ENCODE peak calls at places on chromosomes 12 and 14, in ten cellular contexts. I is transverse colon, R is body of pancreas, A is keratinocyte, W is thyroid gland, X is esophagus squamous epithelium, C is HepG2, K is heart left ventricle, M is lower lobe of right lung, Q is ovary. V is an unnamed sample. For H3K36me3, the result is how much of the 10 kb centered on the place peaks cover.

GRCh38 chr14:103561381-103562134 is 899 bp downstream of the BAG5 start:
- DNase-seq in Q (no peak), M (peak), C (peak), X (no peak), A (no peak), R (no peak), I (no peak), K (no peak), W (no peak), V (no peak)

GRCh38 chr14:29548948-29549370 is 378.7 kb downstream of the PRKD1 start:
- DNase-seq in I (no peak), R (peak), W (no peak), X (no peak), C (peak), K (no peak), A (peak), Q (no peak), M (no peak), V (no peak)

GRCh38 chr14:92663049-92663448 is 85.4 kb downstream of the LGMN start:
- DNase-seq in A (no peak), K (no peak), I (no peak), C (no peak), Q (no peak), M (no peak), W (no peak), X (no peak), R (no peak), V (no peak)

GRCh38 chr14:23525611-23526010 is 26.0 kb downstream of the ZFHX2 start:
- DNase-seq in W (no peak), A (no peak), X (no peak), I (no peak), K (no peak), Q (no peak), R (no peak), M (no peak), C (no peak), V (no peak)

GRCh38 chr12:1552978-1553471 is 41.4 kb downstream of the FBXL14 start:
- DNase-seq in W (no peak), Q (no peak), C (no peak), R (no peak), K (no peak), M (no peak), A (no peak), I (no peak), X (no peak), V (no peak)

GRCh38 chr14:30869525-30870150 is 4.7 kb upstream of the COCH start:
- DNase-seq in C (no peak), M (no peak), I (no peak), K (no peak), X (no peak), W (no peak), R (no peak), A (no peak), Q (no peak), V (no peak)

GRCh38 chr12:100555722-100556121 is 17.8 kb upstream of the GAS2L3 start:
- DNase-seq in X (no peak), C (peak), W (no peak), A (no peak), I (no peak), Q (no peak), K (no peak), M (no peak), R (peak), V (no peak)

GRCh38 chr14:100498068-100498467 is 89.1 kb downstream of the BEGAIN start:
- DNase-seq in M (no peak), R (no peak), W (no peak), Q (no peak), A (no peak), C (no peak), I (no peak), X (no peak), K (no peak), V (no peak)

GRCh38 chr12:69064734-69065413 is 131.9 kb upstream of the CPM start:
- DNase-seq in M (no peak), W (no peak), X (no peak), Q (no peak), I (no peak), C (no peak), A (no peak), K (no peak), R (no peak), V (no peak)

GRCh38 chr14:57317248-57317833 is 48.6 kb downstream of the AP5M1 start:
- DNase-seq in W (peak), Q (peak), K (peak), I (peak), M (peak), X (no peak), A (peak), C (peak), R (peak), V (peak)

GRCh38 chr14:64089920-64090319 is 204.3 kb downstream of the ESR2 start:
- DNase-seq in M (no peak), C (no peak), I (no peak), A (no peak), Q (no peak), W (no peak), X (no peak), K (no peak), R (no peak), V (no peak)

GRCh38 chr12:124637586-124637985 is 70.2 kb upstream of the NCOR2 start:
- DNase-seq in R (no peak), I (no peak), C (no peak), A (peak), W (no peak), M (no peak), K (no peak), Q (no peak), X (no peak), V (peak)

GRCh38 chr12:124640096-124640495 is 72.7 kb upstream of the NCOR2 start:
- DNase-seq in A (no peak), W (no peak), M (no peak), C (no peak), X (no peak), R (no peak), K (no peak), Q (no peak), I (no peak), V (no peak)

GRCh38 chr12:45989857-45990467 is 412 bp downstream of the SCAF11 start:
- DNase-seq in R (peak), M (peak), W (peak), X (no peak), Q (peak), K (peak), C (peak), A (no peak), I (peak), V (no peak)

GRCh38 chr12:33529810-33530209 is 90.2 kb upstream of the SYT10 start:
- DNase-seq in K (no peak), Q (no peak), X (no peak), M (no peak), R (no peak), C (no peak), A (no peak), I (no peak), W (no peak), V (no peak)

GRCh38 chr14:68569546-68569908 is 223.3 kb downstream of the ZFP36L1 start:
- DNase-seq in A (no peak), W (no peak), I (no peak), M (no peak), K (no peak), C (no peak), X (no peak), R (no peak), Q (no peak), V (no peak)

GRCh38 chr14:100890451-100890850 is 13.1 kb downstream of the RTL1 start:
- DNase-seq in M (peak), K (no peak), Q (no peak), R (no peak), W (no peak), C (no peak), A (no peak), X (no peak), I (no peak), V (peak)

GRCh38 chr12:79624378-79624777 is 66.4 kb downstream of the PAWR start:
- DNase-seq in A (no peak), K (no peak), M (no peak), W (no peak), C (no peak), X (no peak), Q (no peak), I (no peak), R (no peak), V (no peak)

GRCh38 chr12:14010989-14011388 is 29.6 kb upstream of the GRIN2B start:
- DNase-seq in W (no peak), R (no peak), Q (no peak), I (no peak), X (no peak), K (no peak), A (no peak), M (no peak), C (no peak), V (no peak)

GRCh38 chr12:64998327-64999156 is 122.6 kb downstream of the WIF1 start:
- DNase-seq in Q (no peak), A (no peak), M (no peak), I (no peak), R (peak), W (no peak), K (no peak), C (peak), X (no peak), V (no peak)

DNA sequence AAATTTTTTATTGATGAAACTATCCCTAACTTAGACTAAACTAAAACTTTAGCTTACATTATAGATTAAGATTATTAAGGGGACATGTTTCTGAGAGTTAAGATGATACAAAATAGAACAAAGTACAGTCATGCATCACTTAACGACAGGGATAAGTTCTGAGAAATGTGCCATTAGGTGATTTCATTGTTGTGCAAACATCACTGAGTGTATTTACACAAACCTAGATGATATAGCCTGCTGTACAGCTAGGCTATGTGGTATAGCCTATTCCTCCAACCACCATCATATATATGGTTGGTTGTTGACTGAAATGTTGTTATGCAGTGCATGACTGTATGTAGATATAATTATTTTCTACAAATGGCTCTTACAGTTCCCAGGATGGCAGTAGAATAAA is 46.5 kb downstream of the ATP6V1D start:
- DNase-seq in W (no peak), R (no peak), M (no peak), I (no peak), K (no peak), Q (no peak), X (no peak), C (peak), A (no peak), V (no peak)
- H3K36me3 ChIP-seq in W (under half), R (under half), M (half or more), I (under half), K (under half), Q (under half), X (under half), C (under half), A (under half), V (under half)

GRCh38 chr14:26163761-26164160 is 434.1 kb downstream of the NOVA1 start:
- DNase-seq in K (no peak), I (no peak), W (no peak), C (peak), M (no peak), R (no peak), A (no peak), Q (no peak), X (no peak), V (no peak)
- TF ChIP-seq CTCF in K (no peak), I (peak), W (no peak), C (peak), M (no peak), R (peak), A (peak), Q (no peak), X (no peak), V (peak)

GRCh38 chr12:3881208-3881980 is 8.2 kb upstream of the PARP11 start:
- DNase-seq in W (no peak), I (no peak), C (no peak), Q (no peak), K (no peak), R (no peak), A (no peak), M (no peak), X (no peak), V (no peak)
- H3K27ac ChIP-seq in W (no peak), I (no peak), C (no peak), Q (no peak), K (no peak), R (no peak), A (no peak), M (no peak), X (no peak), V (no peak)

DNA sequence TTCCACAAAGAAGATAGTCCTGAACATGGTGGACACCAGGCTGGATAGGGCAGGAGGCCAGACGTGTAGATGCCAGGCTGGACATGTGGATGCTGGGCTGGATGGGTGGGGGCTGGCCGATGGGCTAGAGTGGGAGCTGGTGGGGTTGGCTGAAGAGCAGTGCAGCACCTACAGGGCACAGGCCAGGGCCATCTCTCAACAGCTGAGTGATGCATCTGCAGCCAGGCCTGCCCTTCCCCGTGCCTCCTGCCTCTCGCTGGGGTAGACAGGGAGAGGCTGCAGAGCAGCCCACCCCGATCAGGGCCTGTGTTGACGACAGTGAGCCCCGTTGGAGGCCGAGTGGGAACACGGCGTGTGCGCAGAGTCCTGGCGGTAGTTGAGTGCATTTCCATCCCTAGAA is 39.3 kb downstream of the EP400 start:
- DNase-seq in A (no peak), X (no peak), M (no peak), I (no peak), Q (no peak), W (no peak), R (no peak), C (no peak), K (no peak), V (no peak)
- H3K36me3 ChIP-seq in A (under half), X (under half), M (half or more), I (under half), Q (under half), W (half or more), R (under half), C (half or more), K (under half), V (under half)

DNA sequence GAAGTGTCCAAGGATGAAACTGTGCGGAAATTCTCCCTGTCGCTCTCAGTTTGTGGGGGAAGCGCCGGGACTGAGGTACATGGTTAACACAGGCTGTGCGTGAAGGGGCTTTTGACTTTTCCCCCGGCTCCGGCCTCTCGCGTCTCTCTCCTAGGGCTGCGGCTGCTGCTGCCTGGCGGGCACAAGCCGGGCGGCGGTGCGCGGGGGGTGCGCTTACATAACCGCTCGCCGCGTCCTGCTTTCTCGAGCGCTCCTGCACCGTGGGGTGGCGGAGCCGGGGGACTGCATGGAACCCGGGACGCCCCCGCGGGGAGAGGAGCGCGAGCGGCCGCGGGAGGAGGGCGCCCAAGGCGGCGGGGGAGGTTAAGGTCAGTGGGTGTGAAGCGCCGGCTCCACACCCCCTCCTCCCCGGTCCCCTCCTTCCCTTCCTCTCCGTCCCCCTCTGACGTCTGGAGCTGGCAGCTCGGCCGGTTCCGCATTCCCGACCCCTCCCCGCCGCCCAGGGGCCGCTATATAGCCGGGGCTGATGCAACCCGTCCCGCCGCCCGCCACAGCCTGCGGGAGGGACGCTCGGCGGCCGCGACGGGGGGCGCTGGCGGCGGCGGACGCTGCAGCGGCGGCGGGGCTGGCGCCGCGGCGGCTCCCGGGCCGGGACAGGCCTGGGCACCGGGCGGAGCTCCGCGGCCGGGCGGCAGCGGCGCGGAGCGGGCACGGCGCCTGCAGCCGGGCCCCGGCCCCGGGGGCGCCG is at the start of gene JDP2:
- DNase-seq in Q (peak), M (peak), C (peak), R (peak), K (peak), A (no peak), X (no peak), W (peak), I (peak), V (peak)
- TF ChIP-seq CTCF in Q (no peak), M (peak), C (peak), R (no peak), K (no peak), A (no peak), X (no peak), W (no peak), I (peak), V (peak)

GRCh38 chr12:93676408-93677194 is 574 bp upstream of the CRADD start:
- DNase-seq in I (no peak), Q (no peak), K (no peak), M (no peak), A (no peak), X (no peak), W (no peak), R (no peak), C (no peak), V (no peak)
- H3K27ac ChIP-seq in I (peak), Q (peak), K (peak), M (peak), A (peak), X (peak), W (no peak), R (peak), C (peak), V (peak)